ENCODE peak calls at places on chromosomes 1 and 21, in seven cellular contexts. A, L, Q, S, T, C and V are unnamed samples.

GRCh38 chr1:204110894-204111633 is 38.1 kb downstream of the SOX13 start:
- DNase-seq in A (no peak), L (no peak), Q (no peak), S (no peak), T (no peak), C (no peak), V (no peak)

GRCh38 chr21:14548751-14549150 is 2.6 kb upstream of the SAMSN1 start:
- DNase-seq in A (no peak), L (no peak), Q (no peak), S (no peak), T (no peak), C (no peak), V (no peak)

GRCh38 chr1:216815239-216815955 is 92.2 kb upstream of the ESRRG start:
- DNase-seq in A (no peak), L (no peak), Q (no peak), S (no peak), T (no peak), C (no peak), V (no peak)

GRCh38 chr1:213231795-213232231 is 180.8 kb downstream of the RPS6KC1 start:
- DNase-seq in A (no peak), L (peak; percentile 68), Q (no peak), S (peak; percentile 68), T (no peak), C (no peak), V (no peak)

GRCh38 chr1:205061665-205062069 is 18.7 kb downstream of the CNTN2 start:
- DNase-seq in A (peak; percentile 35), L (peak; percentile 91), Q (peak; percentile 83), S (peak; percentile 67), T (peak; percentile 49), C (peak; percentile 20), V (peak; percentile 86)

GRCh38 chr1:222600274-222600673 is 10.5 kb upstream of the TAF1A start:
- DNase-seq in A (no peak), L (no peak), Q (no peak), S (no peak), T (peak; percentile 27), C (no peak), V (no peak)

GRCh38 chr21:46552865-46553379 is 52.0 kb downstream of the S100B start:
- DNase-seq in A (no peak), L (no peak), Q (no peak), S (no peak), T (no peak), C (no peak), V (no peak)

GRCh38 chr1:201634261-201634660 is 95.3 kb downstream of the NAV1 start:
- DNase-seq in A (no peak), L (no peak), Q (peak; percentile 42), S (no peak), T (no peak), C (no peak), V (no peak)

GRCh38 chr1:246836169-246836568 is 95.6 kb downstream of the AHCTF1 start:
- DNase-seq in A (no peak), L (peak; percentile 31), Q (no peak), S (no peak), T (no peak), C (no peak), V (no peak)

GRCh38 chr1:38047603-38048146 is 1.1 kb upstream of the POU3F1 start:
- DNase-seq in A (no peak), L (no peak), Q (no peak), S (no peak), T (no peak), C (no peak), V (no peak)

GRCh38 chr1:173134029-173134428 is 73.1 kb downstream of the TNFSF4 start:
- DNase-seq in A (no peak), L (no peak), Q (no peak), S (no peak), T (no peak), C (no peak), V (no peak)

GRCh38 chr1:182205378-182206022 is 144.0 kb upstream of the ZNF648 start:
- DNase-seq in A (no peak), L (no peak), Q (no peak), S (no peak), T (peak; percentile 42), C (no peak), V (no peak)
- TF ChIP-seq JUND in A (no peak), L (no peak), Q (no peak), S (no peak), T (no peak), C (no peak), V (no peak)

DNA sequence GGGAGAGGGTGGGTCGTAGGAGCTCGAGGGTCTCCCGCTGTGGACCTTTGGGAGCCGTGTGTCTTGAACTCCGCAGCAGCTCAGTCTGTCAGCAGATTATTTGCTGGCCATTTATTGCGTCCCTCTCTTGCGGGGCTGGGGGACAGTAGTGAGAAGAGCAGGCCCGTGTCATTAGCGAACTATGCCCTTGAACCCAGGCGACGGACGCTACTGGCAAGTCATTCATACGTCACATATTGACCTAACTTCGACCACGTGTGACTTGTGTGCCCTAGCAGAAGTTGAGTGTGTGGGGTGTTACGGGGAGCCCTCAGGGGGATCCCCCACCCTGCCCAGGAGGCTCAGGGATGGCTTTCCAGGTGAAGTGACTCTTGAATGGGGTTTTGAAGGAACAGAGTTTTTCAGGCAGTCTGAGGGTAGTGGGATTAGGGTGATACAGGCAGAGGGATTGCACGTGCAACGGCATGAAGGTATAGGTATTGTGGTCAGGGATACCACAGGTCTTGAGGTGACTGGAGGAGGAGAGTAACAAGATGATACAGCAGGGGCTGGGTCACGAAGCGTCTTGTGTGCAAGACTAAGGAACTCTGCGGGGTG is 13.0 kb downstream of the RCC1 start:
- DNase-seq in A (no peak), L (no peak), Q (peak; percentile 64), S (no peak), T (peak; percentile 84), C (no peak), V (no peak)
- TF ChIP-seq JUND in A (no peak), L (no peak), Q (peak; percentile 12), S (no peak), T (no peak), C (no peak), V (no peak)

GRCh38 chr1:9871707-9872425 is 38.2 kb downstream of the CTNNBIP1 start:
- DNase-seq in A (no peak), L (no peak), Q (no peak), S (no peak), T (no peak), C (no peak), V (no peak)

GRCh38 chr1:9874412-9874811 is 35.7 kb downstream of the CTNNBIP1 start:
- DNase-seq in A (no peak), L (no peak), Q (no peak), S (no peak), T (no peak), C (no peak), V (no peak)

GRCh38 chr1:9872430-9873165 is 37.5 kb downstream of the CTNNBIP1 start:
- DNase-seq in A (no peak), L (no peak), Q (no peak), S (no peak), T (no peak), C (no peak), V (no peak)

GRCh38 chr1:9873992-9874391 is 36.1 kb downstream of the CTNNBIP1 start:
- DNase-seq in A (no peak), L (no peak), Q (no peak), S (no peak), T (no peak), C (no peak), V (no peak)

DNA sequence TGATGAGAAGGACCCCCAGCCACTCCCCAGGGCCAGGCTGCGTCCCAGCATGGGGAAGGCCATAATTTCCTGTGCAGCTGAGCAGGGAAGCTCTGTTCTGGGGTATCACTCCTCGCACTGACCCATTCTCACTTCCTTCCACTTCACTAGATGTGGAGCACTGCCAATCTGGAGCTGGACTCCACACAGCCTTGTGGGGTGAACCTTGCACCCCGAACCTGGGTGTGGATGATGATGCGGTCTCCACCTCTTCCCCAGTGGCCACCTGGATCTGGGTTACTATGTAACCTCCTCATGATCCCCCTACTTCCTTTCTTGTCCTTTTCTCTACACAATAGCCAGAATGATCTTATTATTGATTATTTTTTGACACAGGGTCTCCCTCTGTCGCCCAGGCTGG is 36.7 kb downstream of the CTNNBIP1 start:
- DNase-seq in A (no peak), L (no peak), Q (no peak), S (no peak), T (no peak), C (no peak), V (no peak)
- TF ChIP-seq JUND in A (no peak), L (no peak), Q (no peak), S (no peak), T (no peak), C (no peak), V (no peak)

DNA sequence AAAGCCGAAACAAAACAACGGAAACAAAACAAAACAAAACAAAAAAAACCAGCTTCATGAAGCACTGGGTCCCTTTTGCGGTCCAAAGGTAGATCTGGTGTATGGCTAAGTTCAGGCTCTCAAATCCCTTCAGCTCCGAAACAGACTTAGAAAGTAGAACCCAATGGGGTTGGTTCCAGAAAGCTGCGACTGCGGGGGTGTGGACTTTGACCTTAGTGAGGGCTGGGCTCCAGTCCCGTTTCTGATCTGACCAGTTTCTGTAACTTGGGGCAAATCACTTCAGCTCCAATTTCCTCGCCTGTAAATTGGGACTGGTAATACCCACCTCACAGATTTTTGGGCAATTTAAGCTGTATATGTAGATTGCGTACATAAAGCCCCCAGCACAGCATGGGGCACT is 105.2 kb downstream of the ZSCAN20 start:
- DNase-seq in A (no peak), L (no peak), Q (no peak), S (no peak), T (no peak), C (no peak), V (no peak)
- TF ChIP-seq JUND in A (no peak), L (no peak), Q (no peak), S (no peak), T (no peak), C (no peak), V (no peak)

GRCh38 chr21:45021428-45022347 is 52.7 kb upstream of the ADARB1 start:
- DNase-seq in A (no peak), L (no peak), Q (no peak), S (no peak), T (peak; percentile 53), C (no peak), V (no peak)
- TF ChIP-seq JUND in A (no peak), L (no peak), Q (no peak), S (no peak), T (no peak), C (no peak), V (no peak)